ENCODE peak calls at places on chromosomes 6 and 20, in five cellular contexts. C is uterus, I is brain microvascular endothelial cell, Y is HepG2, F is sigmoid colon. T is an unnamed sample. For H3K27me3, the result is how much of the 10 kb centered on the place peaks cover.

GRCh38 chr6:13863699-13864155 is 49.4 kb upstream of the MCUR1 start:
- DNase-seq in C (no peak), I (no peak), Y (peak), F (no peak), T (no peak)

GRCh38 chr6:4776493-4776966 is 326 bp downstream of the CDYL start:
- DNase-seq in C (peak), I (no peak), Y (peak), F (peak), T (no peak)

GRCh38 chr6:40788661-40789111 is 201.5 kb upstream of the LRFN2 start:
- DNase-seq in C (no peak), I (no peak), Y (no peak), F (no peak), T (no peak)

GRCh38 chr6:121897337-121897760 is 461.9 kb downstream of the GJA1 start:
- DNase-seq in C (no peak), I (no peak), Y (no peak), F (no peak), T (no peak)

GRCh38 chr6:96811670-96812069 is 25.6 kb downstream of the GPR63 start:
- DNase-seq in C (no peak), I (no peak), Y (no peak), F (no peak), T (no peak)

GRCh38 chr6:87066449-87067288 is 28.2 kb downstream of the CGA start:
- DNase-seq in C (peak), I (peak), Y (peak), F (no peak), T (peak)

GRCh38 chr6:54776891-54777290 is 69.7 kb upstream of the FAM83B start:
- DNase-seq in C (no peak), I (no peak), Y (no peak), F (no peak), T (no peak)

GRCh38 chr6:45609141-45609638 is 231.5 kb upstream of the SUPT3H start:
- DNase-seq in C (no peak), I (peak), Y (no peak), F (no peak), T (no peak)

GRCh38 chr6:79922018-79922417 is 25.3 kb downstream of the ELOVL4 start:
- DNase-seq in C (no peak), I (no peak), Y (no peak), F (no peak), T (no peak)

GRCh38 chr6:151388997-151389639 is 2.2 kb downstream of the ZBTB2 start:
- DNase-seq in C (peak), I (no peak), Y (no peak), F (no peak), T (no peak)

GRCh38 chr6:15752820-15753219 is 90.0 kb upstream of the DTNBP1 start:
- DNase-seq in C (no peak), I (no peak), Y (peak), F (no peak), T (no peak)

GRCh38 chr6:16494781-16495180 is 256.4 kb downstream of the GMPR start:
- DNase-seq in C (no peak), I (no peak), Y (no peak), F (no peak), T (peak)

GRCh38 chr6:110654096-110654820 is 161.0 kb downstream of the CDK19 start:
- DNase-seq in C (no peak), I (no peak), Y (peak), F (no peak), T (no peak)

GRCh38 chr20:46135856-46136633 is 17.9 kb downstream of the CD40 start:
- DNase-seq in C (no peak), I (no peak), Y (no peak), F (no peak), T (no peak)

GRCh38 chr20:18304618-18305017 is 16.3 kb downstream of the ZNF133 start:
- DNase-seq in C (no peak), I (no peak), Y (no peak), F (no peak), T (no peak)

GRCh38 chr6:166310634-166311033 is 2.4 kb upstream of the PRR18 start:
- DNase-seq in C (no peak), I (no peak), Y (no peak), F (no peak), T (no peak)

GRCh38 chr6:13355969-13356368 is 27.6 kb upstream of the TBC1D7 start:
- DNase-seq in C (no peak), I (no peak), Y (no peak), F (no peak), T (peak)

GRCh38 chr6:353642-354614 is 37.6 kb upstream of the IRF4 start:
- DNase-seq in C (no peak), I (no peak), Y (no peak), F (peak), T (no peak)

GRCh38 chr6:168962886-168963285 is 290.8 kb downstream of the THBS2 start:
- DNase-seq in C (no peak), I (no peak), Y (no peak), F (no peak), T (no peak)

GRCh38 chr20:31440012-31440659 is at the start of gene DEFB123:
- DNase-seq in C (no peak), I (no peak), Y (no peak), F (no peak), T (no peak)

GRCh38 chr6:27650620-27651370 is 177.9 kb upstream of the ZNF184 start:
- DNase-seq in C (no peak), I (peak), Y (peak), F (no peak), T (peak)

GRCh38 chr6:96542702-96543101 is 20.2 kb upstream of the FHL5 start:
- DNase-seq in C (no peak), I (no peak), Y (no peak), F (no peak), T (no peak)

GRCh38 chr20:13302647-13303425 is 81.8 kb downstream of the ISM1 start:
- DNase-seq in C (no peak), I (peak), Y (peak), F (no peak), T (no peak)

GRCh38 chr6:96246563-96246962 is 230.8 kb downstream of the FUT9 start:
- DNase-seq in C (no peak), I (no peak), Y (no peak), F (no peak), T (no peak)

GRCh38 chr6:67663105-67663895 is 971.8 kb upstream of the ADGRB3 start:
- DNase-seq in C (no peak), I (no peak), Y (no peak), F (peak), T (no peak)

GRCh38 chr20:34871966-34872603 is 571 bp downstream of the GGT7 start:
- DNase-seq in C (no peak), I (no peak), Y (no peak), F (no peak), T (no peak)

GRCh38 chr6:56526860-56527544 is 115.7 kb downstream of the DST start:
- DNase-seq in C (no peak), I (peak), Y (no peak), F (no peak), T (no peak)

GRCh38 chr6:32047855-32048766 is 9.9 kb downstream of the CYP21A2 start:
- DNase-seq in C (peak), I (peak), Y (peak), F (peak), T (peak)

GRCh38 chr20:38674178-38675133 is 49.8 kb upstream of the SLC32A1 start:
- DNase-seq in C (no peak), I (peak), Y (no peak), F (no peak), T (peak)

GRCh38 chr6:41425511-41425910 is 90.1 kb downstream of the NCR2 start:
- DNase-seq in C (no peak), I (no peak), Y (no peak), F (no peak), T (no peak)

GRCh38 chr6:74713941-74714340 is 491.9 kb downstream of the COL12A1 start:
- DNase-seq in C (no peak), I (no peak), Y (no peak), F (no peak), T (no peak)

GRCh38 chr20:48098099-48098498 is 312.8 kb upstream of the SULF2 start:
- DNase-seq in C (no peak), I (no peak), Y (no peak), F (no peak), T (no peak)

GRCh38 chr6:56683882-56684281 is 41.2 kb upstream of the DST start:
- DNase-seq in C (no peak), I (peak), Y (peak), F (no peak), T (no peak)

GRCh38 chr6:125182237-125183018 is 28.9 kb downstream of the TPD52L1 start:
- DNase-seq in C (no peak), I (no peak), Y (no peak), F (no peak), T (no peak)

GRCh38 chr6:7073810-7074525 is 33.8 kb upstream of the RREB1 start:
- DNase-seq in C (no peak), I (no peak), Y (no peak), F (no peak), T (peak)

GRCh38 chr20:53833333-53834043 is 236.9 kb downstream of the BCAS1 start:
- DNase-seq in C (no peak), I (no peak), Y (no peak), F (no peak), T (no peak)

GRCh38 chr6:111718326-111718725 is 112.6 kb upstream of the TRAF3IP2 start:
- DNase-seq in C (no peak), I (no peak), Y (no peak), F (no peak), T (no peak)

GRCh38 chr6:139370047-139370706 is 4.3 kb downstream of the CITED2 start:
- DNase-seq in C (no peak), I (peak), Y (peak), F (no peak), T (no peak)

GRCh38 chr6:141989706-141989959 is 143.1 kb upstream of the GJE1 start:
- DNase-seq in C (no peak), I (no peak), Y (no peak), F (no peak), T (no peak)
- H3K4me3 ChIP-seq in C (no peak), I (no peak), Y (no peak), F (no peak), T (no peak)

DNA sequence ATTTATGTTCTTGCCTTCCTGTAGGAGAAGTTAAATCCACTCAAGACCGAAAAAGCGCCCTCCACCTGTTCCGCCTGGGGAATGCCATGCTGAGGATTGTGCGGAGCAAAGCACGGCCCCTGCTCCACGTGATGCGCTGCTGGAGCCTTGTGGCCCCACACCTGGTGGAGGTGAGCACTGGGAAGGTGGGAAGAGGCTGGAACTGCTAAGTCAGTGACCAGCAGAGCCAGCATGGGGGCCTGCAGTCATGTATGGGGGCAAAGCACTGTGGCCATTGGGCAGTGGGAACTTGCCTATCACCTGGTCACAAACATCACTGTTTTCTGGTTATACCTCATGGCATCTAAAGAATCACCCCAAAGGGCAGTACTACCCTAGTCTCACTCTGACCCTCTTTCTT is 78.5 kb upstream of the PBOV1 start:
- DNase-seq in C (no peak), I (no peak), Y (no peak), F (no peak), T (no peak)
- H3K27me3 ChIP-seq in C (under half), I (under half), Y (under half), F (under half), T (under half)

GRCh38 chr6:163814494-163815364 is 400.2 kb downstream of the QKI start:
- DNase-seq in C (peak), I (peak), Y (no peak), F (no peak), T (no peak)

GRCh38 chr6:163818719-163819118 is 404.2 kb downstream of the QKI start:
- DNase-seq in C (no peak), I (no peak), Y (no peak), F (no peak), T (no peak)

GRCh38 chr6:163815796-163816195 is 401.3 kb downstream of the QKI start:
- DNase-seq in C (no peak), I (no peak), Y (no peak), F (no peak), T (no peak)

GRCh38 chr6:163813979-163814493 is 399.5 kb downstream of the QKI start:
- DNase-seq in C (no peak), I (no peak), Y (no peak), F (no peak), T (no peak)

DNA sequence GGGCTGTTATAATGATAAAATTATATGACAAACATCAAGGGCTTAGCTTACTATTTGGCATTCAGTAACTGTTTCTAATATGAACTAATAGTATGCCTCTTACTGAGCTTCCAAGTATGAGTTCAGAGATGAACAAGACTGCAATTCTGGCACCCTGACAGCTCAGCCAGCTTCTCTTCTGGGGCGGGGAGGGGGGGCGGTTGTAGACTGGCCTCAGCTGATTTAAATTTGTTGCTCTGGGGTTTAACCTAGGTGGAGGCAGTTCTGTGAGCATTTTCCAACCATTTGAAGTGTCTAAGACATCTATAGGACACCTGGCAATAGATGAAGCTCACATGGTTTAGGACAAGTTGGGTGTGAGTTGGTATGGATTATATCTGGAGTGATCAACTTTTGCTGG is 401.9 kb downstream of the QKI start:
- DNase-seq in C (no peak), I (no peak), Y (no peak), F (no peak), T (no peak)
- TF ChIP-seq CTCF in C (no peak), I (no peak), Y (no peak), F (no peak), T (no peak)

DNA sequence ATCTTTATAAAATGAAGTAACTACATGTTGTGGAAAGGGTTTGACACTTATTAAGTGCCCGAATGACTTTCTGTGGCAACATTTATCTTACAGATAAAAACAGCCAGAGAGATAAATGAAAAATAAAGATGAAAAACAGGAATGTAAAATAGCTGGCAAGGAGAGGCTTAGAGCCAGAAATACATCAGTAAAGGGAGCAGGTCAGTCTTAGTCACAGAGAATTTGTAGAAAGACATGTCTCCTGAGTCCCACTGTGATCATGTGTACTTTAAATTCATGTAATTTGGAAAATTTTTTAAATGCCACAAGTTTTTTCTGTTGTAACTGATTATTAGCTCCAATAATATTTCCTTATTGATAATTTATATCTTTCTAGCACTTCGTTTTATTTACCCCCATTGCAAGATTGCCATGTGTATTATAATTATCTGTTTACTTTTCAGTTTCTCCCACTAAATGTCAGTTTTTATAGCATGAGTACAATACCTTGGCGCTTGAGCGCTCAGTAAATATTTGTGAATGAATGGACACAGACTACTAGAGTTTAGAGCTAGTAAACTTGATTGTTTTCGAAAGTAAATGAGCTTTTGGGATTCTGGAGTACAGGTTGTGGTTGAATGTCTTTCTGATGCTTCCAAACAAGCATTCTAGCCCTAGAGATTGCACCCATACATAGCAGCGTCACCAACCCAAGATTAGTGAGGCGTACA is 15.2 kb downstream of the TAB2 start:
- DNase-seq in C (no peak), I (no peak), Y (peak), F (no peak), T (no peak)
- H3K4me3 ChIP-seq in C (no peak), I (no peak), Y (no peak), F (no peak), T (no peak)

GRCh38 chr20:2700913-2701620 is 8.5 kb downstream of the EBF4 start:
- DNase-seq in C (no peak), I (no peak), Y (no peak), F (no peak), T (no peak)
- H3K27me3 ChIP-seq in C (under half), I (under half), Y (half or more), F (under half), T (under half)

GRCh38 chr6:82362868-82363267 is 749 bp upstream of the TPBG start:
- DNase-seq in C (peak), I (peak), Y (no peak), F (no peak), T (no peak)

GRCh38 chr6:82364087-82365010 is 732 bp downstream of the TPBG start:
- DNase-seq in C (peak), I (peak), Y (no peak), F (peak), T (peak)

GRCh38 chr6:82365011-82365751 is 1.6 kb downstream of the TPBG start:
- DNase-seq in C (peak), I (peak), Y (no peak), F (no peak), T (peak)

GRCh38 chr6:82362144-82362543 is 1.5 kb upstream of the TPBG start:
- DNase-seq in C (no peak), I (no peak), Y (no peak), F (no peak), T (no peak)

GRCh38 chr6:82363368-82364086 is at the start of gene TPBG:
- DNase-seq in C (peak), I (peak), Y (peak), F (peak), T (peak)
- TF ChIP-seq CTCF in C (peak), I (peak), Y (peak), F (no peak), T (peak)

GRCh38 chr6:29861521-29862255 is 34.1 kb downstream of the HLA-G start:
- DNase-seq in C (no peak), I (no peak), Y (no peak), F (no peak), T (no peak)

GRCh38 chr6:29865648-29866047 is 38.0 kb downstream of the HLA-G start:
- DNase-seq in C (no peak), I (no peak), Y (no peak), F (no peak), T (no peak)

DNA sequence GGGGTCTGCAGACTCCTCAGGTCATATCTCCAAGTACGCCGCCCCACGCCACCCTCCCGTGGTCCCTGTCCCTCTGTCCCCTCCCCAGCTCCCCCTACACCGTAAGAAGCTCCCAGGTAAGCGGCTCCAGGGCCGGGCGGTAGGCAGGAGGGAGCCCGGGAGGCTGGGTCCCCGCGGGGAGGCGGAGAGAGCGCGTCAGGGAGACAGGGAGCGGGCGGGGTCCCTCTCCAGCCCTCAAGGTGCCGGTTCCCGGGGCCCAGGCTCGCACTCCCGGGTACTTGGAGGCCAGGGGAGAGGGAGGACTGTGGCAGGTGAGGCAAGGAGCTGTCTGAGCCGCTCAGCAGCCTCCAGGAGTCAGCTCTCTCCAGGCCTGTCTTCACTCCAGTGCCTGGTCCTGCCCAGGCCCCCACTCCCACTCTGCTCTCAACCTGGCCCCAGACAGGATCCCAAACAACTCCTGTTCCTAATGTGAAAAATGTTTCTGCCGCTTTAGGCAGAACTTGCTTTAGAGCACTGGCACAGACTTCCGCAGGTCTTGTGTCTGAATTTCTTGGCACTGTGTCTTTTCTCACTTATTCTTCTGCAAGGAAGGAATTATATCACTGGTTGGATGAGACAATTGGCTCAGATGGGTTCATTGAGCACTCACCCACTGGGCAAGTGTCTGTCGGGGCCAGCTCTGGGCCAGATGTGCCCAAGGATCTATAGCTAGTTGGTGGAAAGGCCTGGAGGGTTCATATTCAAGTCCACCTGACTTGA is 36.6 kb downstream of the HLA-G start:
- DNase-seq in C (no peak), I (no peak), Y (no peak), F (no peak), T (no peak)
- H3K4me3 ChIP-seq in C (no peak), I (no peak), Y (no peak), F (no peak), T (no peak)

GRCh38 chr6:116458264-116458663 is 2.9 kb upstream of the CALHM6 start:
- DNase-seq in C (no peak), I (no peak), Y (no peak), F (no peak), T (no peak)

GRCh38 chr6:116462516-116462915 is 1.3 kb downstream of the CALHM6 start:
- DNase-seq in C (no peak), I (no peak), Y (no peak), F (no peak), T (no peak)

GRCh38 chr6:116461075-116461474 is at the start of gene CALHM6:
- DNase-seq in C (no peak), I (no peak), Y (no peak), F (no peak), T (no peak)

GRCh38 chr6:116461563-116462507 is 660 bp downstream of the CALHM6 start:
- DNase-seq in C (no peak), I (no peak), Y (no peak), F (peak), T (peak)

DNA sequence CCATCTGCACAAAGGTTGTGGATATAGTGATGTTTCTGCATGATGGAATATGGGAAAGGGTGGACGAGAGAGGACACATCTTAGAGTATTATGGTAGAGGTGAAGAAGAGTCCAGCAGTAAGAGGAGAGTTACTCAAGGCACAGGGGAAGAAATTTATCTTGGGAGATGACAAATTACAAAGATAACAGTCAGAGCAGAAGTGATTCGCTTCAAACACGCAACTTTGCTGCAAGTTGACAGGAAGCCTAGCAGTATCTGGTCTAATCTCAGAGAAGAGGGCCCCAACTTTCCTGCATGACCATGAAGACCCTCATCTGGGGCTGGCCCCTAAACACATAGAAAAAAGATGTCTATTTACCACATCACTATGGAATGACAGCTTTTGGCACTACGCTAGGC is 1.2 kb upstream of the CALHM6 start:
- DNase-seq in C (no peak), I (no peak), Y (no peak), F (no peak), T (no peak)
- H3K27me3 ChIP-seq in C (under half), I (under half), Y (under half), F (under half), T (under half)